ENCODE peak calls at places on chromosomes 6 and 20, in five cellular contexts. O, N, Y, F and L are unnamed samples.

GRCh38 chr20:2866236-2866635 is 7.0 kb upstream of the PTPRA start:
- DNase-seq in O (no peak), Y (no peak), F (no peak), N (no peak), L (no peak)

GRCh38 chr6:53771780-53772624 is 22.8 kb upstream of the LRRC1 start:
- DNase-seq in N (no peak), Y (no peak), F (no peak), O (no peak), L (no peak)

GRCh38 chr6:142395768-142396231 is 94.0 kb downstream of the ADGRG6 start:
- DNase-seq in F (no peak), Y (no peak), N (peak), O (no peak), L (no peak)

GRCh38 chr20:6632187-6632586 is 135.3 kb upstream of the BMP2 start:
- DNase-seq in Y (peak), F (no peak), N (no peak), O (no peak), L (no peak)

GRCh38 chr6:4381379-4381778 is 246.0 kb upstream of the ECI2 start:
- DNase-seq in Y (no peak), F (no peak), O (no peak), N (no peak), L (no peak)

GRCh38 chr6:37575221-37575620 is 75.5 kb upstream of the CCDC167 start:
- DNase-seq in N (no peak), Y (no peak), F (no peak), O (no peak), L (no peak)

GRCh38 chr6:87237804-87238203 is 82.4 kb downstream of the ZNF292 start:
- DNase-seq in O (peak), Y (peak), F (peak), N (no peak), L (peak)

GRCh38 chr6:162211022-162211421 is 516.5 kb downstream of the PRKN start:
- DNase-seq in Y (no peak), O (no peak), N (no peak), F (no peak), L (no peak)

GRCh38 chr6:6655805-6656251 is 67.3 kb downstream of the LY86 start:
- DNase-seq in Y (no peak), N (no peak), O (no peak), F (no peak), L (no peak)

GRCh38 chr20:47396762-47397476 is 40.4 kb upstream of the ZMYND8 start:
- DNase-seq in N (no peak), Y (peak), F (no peak), O (no peak), L (no peak)

GRCh38 chr20:63529180-63529860 is 7.9 kb downstream of the PTK6 start:
- DNase-seq in Y (no peak), N (no peak), F (no peak), O (no peak), L (no peak)

GRCh38 chr20:35478804-35479472 is 23.5 kb downstream of the CEP250 start:
- DNase-seq in N (no peak), O (no peak), F (no peak), Y (peak), L (peak)

GRCh38 chr6:71294121-71294523 is 5.5 kb downstream of the OGFRL1 start:
- DNase-seq in Y (no peak), F (no peak), O (no peak), N (no peak), L (no peak)

GRCh38 chr6:12249516-12250394 is 40.4 kb upstream of the EDN1 start:
- DNase-seq in F (no peak), Y (no peak), N (no peak), O (no peak), L (no peak)

GRCh38 chr6:29005183-29005885 is at the start of gene ZNF311:
- DNase-seq in F (peak), N (no peak), O (peak), Y (no peak), L (peak)
- TF ChIP-seq JUNB in F (no peak), N (no peak), O (no peak), Y (no peak), L (no peak)

GRCh38 chr6:159102373-159103160 is 57.8 kb upstream of the TAGAP start:
- DNase-seq in N (no peak), Y (no peak), F (no peak), O (no peak), L (no peak)

GRCh38 chr6:159100011-159100788 is 55.4 kb upstream of the TAGAP start:
- DNase-seq in F (no peak), Y (no peak), O (no peak), N (no peak), L (no peak)

GRCh38 chr6:159099311-159099710 is 54.5 kb upstream of the TAGAP start:
- DNase-seq in O (no peak), F (no peak), Y (no peak), N (no peak), L (no peak)

GRCh38 chr6:159101656-159102055 is 56.9 kb upstream of the TAGAP start:
- DNase-seq in N (no peak), Y (no peak), F (no peak), O (no peak), L (no peak)

DNA sequence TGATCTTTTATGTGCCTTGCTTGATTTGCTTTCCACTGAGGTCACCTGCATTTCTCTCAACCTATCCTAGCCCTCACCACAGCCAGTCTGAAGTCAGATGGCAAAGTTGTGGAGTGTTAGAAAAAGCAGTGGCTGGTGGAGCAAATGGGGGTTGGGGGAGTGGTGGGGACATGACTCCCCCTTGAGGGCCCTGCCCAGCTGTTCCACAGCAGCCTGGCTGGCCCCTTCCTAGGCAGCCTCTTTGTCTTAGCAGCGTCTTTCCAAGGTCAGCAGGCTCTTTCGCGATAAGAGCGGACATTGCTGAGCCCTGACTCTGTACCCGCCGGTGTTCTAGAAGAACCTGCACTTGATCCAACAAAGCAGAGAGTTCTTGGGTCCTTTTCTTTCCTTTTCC is 56.0 kb upstream of the TAGAP start:
- DNase-seq in Y (peak), F (no peak), O (no peak), N (no peak), L (no peak)
- TF ChIP-seq JUNB in Y (no peak), F (no peak), O (no peak), N (no peak), L (no peak)

DNA sequence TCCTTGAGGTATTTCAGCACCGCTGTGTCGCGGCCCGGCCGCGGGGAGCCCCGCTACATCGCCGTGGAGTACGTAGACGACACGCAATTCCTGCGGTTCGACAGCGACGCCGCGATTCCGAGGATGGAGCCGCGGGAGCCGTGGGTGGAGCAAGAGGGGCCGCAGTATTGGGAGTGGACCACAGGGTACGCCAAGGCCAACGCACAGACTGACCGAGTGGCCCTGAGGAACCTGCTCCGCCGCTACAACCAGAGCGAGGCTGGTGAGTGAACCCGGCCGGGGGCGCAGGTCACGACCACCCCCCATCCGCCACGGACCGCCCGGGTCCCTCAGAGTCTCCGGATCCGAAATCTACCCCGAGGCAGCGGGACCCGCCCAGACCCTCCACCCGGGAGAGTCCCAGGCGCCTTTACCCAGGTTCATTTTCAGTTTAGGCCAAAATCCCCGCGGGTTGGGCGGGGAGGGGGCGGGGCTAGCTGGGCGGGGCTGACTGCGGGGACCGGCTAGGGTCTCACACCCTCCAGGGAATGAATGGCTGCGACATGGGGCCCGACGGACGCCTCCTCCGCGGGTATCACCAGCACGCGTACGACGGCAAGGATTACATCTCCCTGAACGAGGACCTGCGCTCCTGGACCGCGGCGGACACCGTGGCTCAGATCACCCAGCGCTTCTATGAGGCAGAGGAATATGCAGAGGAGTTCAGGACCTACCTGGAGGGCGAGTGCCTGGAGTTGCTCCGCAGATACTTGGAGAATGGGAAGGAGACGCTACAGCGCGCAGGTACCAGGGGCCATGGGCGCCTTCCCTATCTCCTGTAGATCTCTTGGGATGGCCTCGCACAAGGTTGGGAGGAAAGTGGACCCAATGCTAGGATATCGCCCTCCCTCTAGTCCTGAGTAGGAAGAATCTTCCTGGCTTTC is 693 bp downstream of the HLA-F start:
- DNase-seq in N (no peak), F (peak), Y (no peak), O (no peak), L (peak)
- TF ChIP-seq JUNB in N (no peak), F (no peak), Y (no peak), O (no peak), L (no peak)

DNA sequence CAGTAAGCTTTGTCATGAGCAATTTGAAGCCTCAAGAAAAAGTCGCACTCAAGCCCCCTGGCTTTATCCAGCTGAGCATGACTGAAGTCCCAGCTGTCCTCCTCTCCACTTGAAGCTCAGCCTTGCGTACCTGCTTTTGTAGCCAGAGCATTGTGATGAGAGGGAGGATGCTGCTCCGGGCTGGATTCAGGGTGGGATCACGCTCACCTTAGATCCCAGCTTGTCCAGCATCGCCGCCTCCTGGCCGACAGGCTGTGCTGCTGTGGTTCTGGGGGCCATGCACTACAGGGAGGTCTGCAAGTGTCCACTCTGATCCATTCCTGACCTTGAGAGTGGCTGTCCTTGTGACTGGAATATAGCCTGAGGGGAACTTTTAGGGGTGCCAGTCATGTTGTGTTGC is 495.6 kb downstream of the CDH26 start:
- DNase-seq in Y (no peak), F (no peak), O (no peak), N (no peak), L (peak)
- TF ChIP-seq JUNB in Y (no peak), F (no peak), O (no peak), N (no peak), L (no peak)

GRCh38 chr6:157531986-157532365 is 151.0 kb downstream of the ZDHHC14 start:
- DNase-seq in O (no peak), F (no peak), Y (no peak), N (no peak), L (no peak)

GRCh38 chr6:157534991-157535353 is 154.0 kb downstream of the ZDHHC14 start:
- DNase-seq in Y (no peak), O (no peak), N (no peak), F (no peak), L (peak)

GRCh38 chr6:157534134-157534871 is 153.3 kb downstream of the ZDHHC14 start:
- DNase-seq in O (no peak), F (no peak), N (no peak), Y (no peak), L (no peak)

GRCh38 chr6:157532963-157533362 is 152.0 kb downstream of the ZDHHC14 start:
- DNase-seq in O (no peak), Y (peak), F (no peak), N (no peak), L (no peak)

GRCh38 chr6:157533397-157533814 is 152.4 kb downstream of the ZDHHC14 start:
- DNase-seq in Y (no peak), N (no peak), F (no peak), O (no peak), L (peak)
- TF ChIP-seq JUNB in Y (no peak), N (no peak), F (no peak), O (no peak), L (no peak)